ENCODE peak calls at places on chromosomes 13 and 19, in ten cellular contexts. One of them, this sample, is unnamed.

GRCh38 chr19:11448410-11448809 is 13.0 kb downstream of the PRKCSH start:
- DNase-seq in IMR-90: no peak
- DNase-seq in heart left ventricle: no peak
- DNase-seq in heart right ventricle: no peak
- DNase-seq in upper lobe of right lung: no peak
- DNase-seq in PC-9: no peak
- DNase-seq in pancreas: no peak
- DNase-seq in fibroblast of lung: no peak
- DNase-seq in adrenal gland: no peak
- DNase-seq in ovary: no peak
- DNase-seq in this sample: no peak

GRCh38 chr19:51980116-51980736 is 6.4 kb downstream of the ZNF350 start:
- DNase-seq in IMR-90: no peak
- DNase-seq in heart left ventricle: no peak
- DNase-seq in heart right ventricle: no peak
- DNase-seq in upper lobe of right lung: no peak
- DNase-seq in PC-9: no peak
- DNase-seq in pancreas: no peak
- DNase-seq in fibroblast of lung: no peak
- DNase-seq in adrenal gland: no peak
- DNase-seq in ovary: no peak
- DNase-seq in this sample: no peak

GRCh38 chr13:40306817-40307216 is 359.6 kb downstream of the FOXO1 start:
- DNase-seq in IMR-90: no peak
- DNase-seq in heart left ventricle: no peak
- DNase-seq in heart right ventricle: no peak
- DNase-seq in upper lobe of right lung: no peak
- DNase-seq in PC-9: no peak
- DNase-seq in pancreas: no peak
- DNase-seq in fibroblast of lung: no peak
- DNase-seq in adrenal gland: no peak
- DNase-seq in ovary: no peak
- DNase-seq in this sample: no peak

GRCh38 chr13:21608961-21609360 is 5.0 kb upstream of the MICU2 start:
- DNase-seq in IMR-90: no peak
- DNase-seq in heart left ventricle: no peak
- DNase-seq in heart right ventricle: no peak
- DNase-seq in upper lobe of right lung: no peak
- DNase-seq in PC-9: no peak
- DNase-seq in pancreas: no peak
- DNase-seq in fibroblast of lung: no peak
- DNase-seq in adrenal gland: no peak
- DNase-seq in ovary: no peak
- DNase-seq in this sample: no peak

GRCh38 chr19:36528921-36529518 is 949 bp upstream of the ZNF260 start:
- DNase-seq in IMR-90: no peak
- DNase-seq in heart left ventricle: no peak
- DNase-seq in heart right ventricle: no peak
- DNase-seq in upper lobe of right lung: no peak
- DNase-seq in PC-9: no peak
- DNase-seq in pancreas: no peak
- DNase-seq in fibroblast of lung: no peak
- DNase-seq in adrenal gland: no peak
- DNase-seq in ovary: no peak
- DNase-seq in this sample: peak; percentile 12

GRCh38 chr19:1864480-1865171 is 1.2 kb upstream of the KLF16 start:
- DNase-seq in IMR-90: peak; percentile 38
- DNase-seq in heart left ventricle: peak; percentile 88
- DNase-seq in heart right ventricle: peak; percentile 76
- DNase-seq in upper lobe of right lung: peak; percentile 91
- DNase-seq in PC-9: peak; percentile 76
- DNase-seq in pancreas: peak; percentile 62
- DNase-seq in fibroblast of lung: peak; percentile 36
- DNase-seq in adrenal gland: peak; percentile 75
- DNase-seq in ovary: peak; percentile 84
- DNase-seq in this sample: peak; percentile 67

GRCh38 chr13:80217614-80218456 is 123.1 kb downstream of the SPRY2 start:
- DNase-seq in IMR-90: peak; percentile 71
- DNase-seq in heart left ventricle: no peak
- DNase-seq in heart right ventricle: no peak
- DNase-seq in upper lobe of right lung: no peak
- DNase-seq in PC-9: peak; percentile 32
- DNase-seq in pancreas: no peak
- DNase-seq in fibroblast of lung: peak; percentile 97
- DNase-seq in adrenal gland: no peak
- DNase-seq in ovary: no peak
- DNase-seq in this sample: no peak

GRCh38 chr19:58479736-58480480 is 3.8 kb downstream of the ZNF446 start:
- DNase-seq in IMR-90: no peak
- DNase-seq in heart left ventricle: no peak
- DNase-seq in heart right ventricle: no peak
- DNase-seq in upper lobe of right lung: no peak
- DNase-seq in PC-9: no peak
- DNase-seq in pancreas: no peak
- DNase-seq in fibroblast of lung: no peak
- DNase-seq in adrenal gland: no peak
- DNase-seq in ovary: no peak
- DNase-seq in this sample: no peak

GRCh38 chr13:92745233-92745632 is 481.4 kb upstream of the GPC6 start:
- DNase-seq in IMR-90: no peak
- DNase-seq in heart left ventricle: no peak
- DNase-seq in heart right ventricle: no peak
- DNase-seq in upper lobe of right lung: no peak
- DNase-seq in PC-9: no peak
- DNase-seq in pancreas: no peak
- DNase-seq in fibroblast of lung: peak; percentile 26
- DNase-seq in adrenal gland: no peak
- DNase-seq in ovary: no peak
- DNase-seq in this sample: no peak

GRCh38 chr19:47650695-47651094 is 41.8 kb downstream of the BICRA start:
- DNase-seq in IMR-90: no peak
- DNase-seq in heart left ventricle: no peak
- DNase-seq in heart right ventricle: no peak
- DNase-seq in upper lobe of right lung: no peak
- DNase-seq in PC-9: no peak
- DNase-seq in pancreas: no peak
- DNase-seq in fibroblast of lung: no peak
- DNase-seq in adrenal gland: no peak
- DNase-seq in ovary: no peak
- DNase-seq in this sample: no peak

GRCh38 chr19:2239771-2240770 is 3.4 kb downstream of the SF3A2 start:
- DNase-seq in IMR-90: peak; percentile 48
- DNase-seq in heart left ventricle: no peak
- DNase-seq in heart right ventricle: no peak
- DNase-seq in upper lobe of right lung: no peak
- DNase-seq in PC-9: no peak
- DNase-seq in pancreas: no peak
- DNase-seq in fibroblast of lung: peak; percentile 65
- DNase-seq in adrenal gland: no peak
- DNase-seq in ovary: no peak
- DNase-seq in this sample: no peak

DNA sequence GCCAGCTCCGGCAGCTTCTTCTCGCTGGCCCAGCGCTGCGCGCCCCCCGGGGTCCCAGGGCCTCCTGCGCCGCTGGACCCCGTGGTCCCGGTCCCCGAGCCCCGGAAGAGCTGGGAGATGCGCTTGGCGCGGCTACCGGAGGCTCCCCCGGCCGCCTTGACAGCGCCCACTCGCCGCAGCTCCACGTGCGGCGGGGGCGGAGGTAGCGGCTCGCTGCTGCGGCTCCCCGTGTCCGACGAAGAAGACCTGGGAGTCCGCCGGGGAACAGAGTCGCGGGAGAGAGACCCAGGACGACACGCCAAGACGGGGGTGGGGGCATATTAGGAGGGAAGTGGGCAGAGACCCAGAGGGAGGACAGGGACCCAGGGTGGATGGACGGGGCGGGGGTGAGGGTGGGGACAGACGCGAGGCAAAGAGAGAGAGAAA is 997 bp downstream of the RASIP1 start:
- DNase-seq in IMR-90: no peak
- DNase-seq in heart left ventricle: peak; percentile 65
- DNase-seq in heart right ventricle: no peak
- DNase-seq in upper lobe of right lung: no peak
- DNase-seq in PC-9: no peak
- DNase-seq in pancreas: no peak
- DNase-seq in fibroblast of lung: no peak
- DNase-seq in adrenal gland: no peak
- DNase-seq in ovary: no peak
- DNase-seq in this sample: no peak
- H3K9me3 ChIP-seq in IMR-90: peaks cover 3% of the 10 kb centered on the region
- H3K9me3 ChIP-seq in heart left ventricle: no peaks in the 10 kb centered on the region
- H3K9me3 ChIP-seq in heart right ventricle: no peaks in the 10 kb centered on the region
- H3K9me3 ChIP-seq in upper lobe of right lung: no peaks in the 10 kb centered on the region
- H3K9me3 ChIP-seq in PC-9: no peaks in the 10 kb centered on the region
- H3K9me3 ChIP-seq in pancreas: no peaks in the 10 kb centered on the region
- H3K9me3 ChIP-seq in fibroblast of lung: no peaks in the 10 kb centered on the region
- H3K9me3 ChIP-seq in adrenal gland: no peaks in the 10 kb centered on the region
- H3K9me3 ChIP-seq in ovary: no peaks in the 10 kb centered on the region
- H3K9me3 ChIP-seq in this sample: no peaks in the 10 kb centered on the region

DNA sequence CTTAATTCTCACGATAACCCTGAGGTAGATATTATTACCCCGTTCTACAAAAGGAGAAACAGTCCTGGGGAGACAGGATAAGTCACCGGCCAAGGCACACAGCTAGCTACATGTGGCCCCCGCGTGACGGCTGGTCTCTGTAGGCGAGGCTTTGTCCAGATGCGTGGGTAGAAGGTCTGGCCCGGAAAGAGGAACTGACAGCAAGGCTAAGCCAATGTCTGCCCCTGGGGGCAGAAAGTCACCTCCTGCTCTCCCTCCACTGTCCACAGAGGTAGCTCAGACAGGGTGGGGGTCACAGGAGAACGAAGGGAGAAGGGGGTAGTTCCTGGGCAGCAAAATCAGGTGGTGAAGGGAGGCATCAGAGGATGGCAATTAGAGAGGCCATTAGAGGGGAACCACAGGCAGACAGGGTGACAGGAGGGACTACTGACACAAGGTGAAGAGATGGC is 1.8 kb downstream of the APOC4 start:
- DNase-seq in IMR-90: no peak
- DNase-seq in heart left ventricle: peak; percentile 67
- DNase-seq in heart right ventricle: peak; percentile 47
- DNase-seq in upper lobe of right lung: peak; percentile 91
- DNase-seq in PC-9: no peak
- DNase-seq in pancreas: no peak
- DNase-seq in fibroblast of lung: no peak
- DNase-seq in adrenal gland: peak; percentile 73
- DNase-seq in ovary: no peak
- DNase-seq in this sample: no peak
- H3K4me1 ChIP-seq in IMR-90: no peaks in the 10 kb centered on the region
- H3K4me1 ChIP-seq in heart left ventricle: no peaks in the 10 kb centered on the region
- H3K4me1 ChIP-seq in heart right ventricle: no peaks in the 10 kb centered on the region
- H3K4me1 ChIP-seq in upper lobe of right lung: no peaks in the 10 kb centered on the region
- H3K4me1 ChIP-seq in PC-9: no peaks in the 10 kb centered on the region
- H3K4me1 ChIP-seq in pancreas: no peaks in the 10 kb centered on the region
- H3K4me1 ChIP-seq in fibroblast of lung: no peaks in the 10 kb centered on the region
- H3K4me1 ChIP-seq in adrenal gland: no peaks in the 10 kb centered on the region
- H3K4me1 ChIP-seq in ovary: no peaks in the 10 kb centered on the region
- H3K4me1 ChIP-seq in this sample: no peaks in the 10 kb centered on the region

GRCh38 chr13:23432589-23432988 is 913 bp downstream of the SACS start:
- DNase-seq in IMR-90: peak; percentile 5
- DNase-seq in heart left ventricle: no peak
- DNase-seq in heart right ventricle: no peak
- DNase-seq in upper lobe of right lung: no peak
- DNase-seq in PC-9: no peak
- DNase-seq in pancreas: no peak
- DNase-seq in fibroblast of lung: peak; percentile 18
- DNase-seq in adrenal gland: no peak
- DNase-seq in ovary: no peak
- DNase-seq in this sample: no peak
- H3K4me3 ChIP-seq in IMR-90: peak overlapping the region; percentile 88
- H3K4me3 ChIP-seq in heart left ventricle: peak overlapping the region; percentile 61
- H3K4me3 ChIP-seq in heart right ventricle: peak overlapping the region; percentile 37
- H3K4me3 ChIP-seq in upper lobe of right lung: no peak overlapping the region
- H3K4me3 ChIP-seq in PC-9: no peak overlapping the region
- H3K4me3 ChIP-seq in pancreas: peak overlapping the region; percentile 78
- H3K4me3 ChIP-seq in fibroblast of lung: peak overlapping the region; percentile 91
- H3K4me3 ChIP-seq in adrenal gland: no peak overlapping the region
- H3K4me3 ChIP-seq in ovary: peak overlapping the region; percentile 31
- H3K4me3 ChIP-seq in this sample: peak overlapping the region; percentile 90

GRCh38 chr19:43305642-43306041 is 36.3 kb upstream of the PSG9 start:
- DNase-seq in IMR-90: no peak
- DNase-seq in heart left ventricle: no peak
- DNase-seq in heart right ventricle: no peak
- DNase-seq in upper lobe of right lung: no peak
- DNase-seq in PC-9: no peak
- DNase-seq in pancreas: no peak
- DNase-seq in fibroblast of lung: no peak
- DNase-seq in adrenal gland: no peak
- DNase-seq in ovary: no peak
- DNase-seq in this sample: no peak

GRCh38 chr19:43306097-43306496 is 36.8 kb upstream of the PSG9 start:
- DNase-seq in IMR-90: no peak
- DNase-seq in heart left ventricle: no peak
- DNase-seq in heart right ventricle: no peak
- DNase-seq in upper lobe of right lung: no peak
- DNase-seq in PC-9: no peak
- DNase-seq in pancreas: no peak
- DNase-seq in fibroblast of lung: no peak
- DNase-seq in adrenal gland: no peak
- DNase-seq in ovary: no peak
- DNase-seq in this sample: no peak

GRCh38 chr19:43300876-43301765 is 31.8 kb upstream of the PSG9 start:
- DNase-seq in IMR-90: no peak
- DNase-seq in heart left ventricle: no peak
- DNase-seq in heart right ventricle: no peak
- DNase-seq in upper lobe of right lung: no peak
- DNase-seq in PC-9: peak; percentile 50
- DNase-seq in pancreas: no peak
- DNase-seq in fibroblast of lung: no peak
- DNase-seq in adrenal gland: no peak
- DNase-seq in ovary: no peak
- DNase-seq in this sample: no peak

DNA sequence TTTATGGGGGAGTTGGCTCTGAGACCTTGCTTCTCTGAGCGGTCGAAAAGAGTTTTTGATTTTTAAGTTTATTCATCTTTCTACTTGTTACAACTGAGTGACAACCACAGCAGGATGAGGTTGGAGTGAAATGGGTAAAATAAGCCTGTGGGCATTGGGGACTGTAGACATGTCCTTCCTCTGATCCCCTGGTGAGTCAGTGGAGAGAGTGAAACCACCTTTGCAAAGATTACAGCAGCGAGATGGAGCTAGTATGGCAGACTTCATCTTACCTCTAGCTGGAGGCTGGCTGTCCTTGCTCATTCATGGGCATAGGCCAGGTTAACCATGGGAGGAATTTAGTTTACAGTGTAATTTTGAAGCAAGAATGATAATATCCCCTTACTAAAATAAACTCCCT is 30.9 kb upstream of the PSG9 start:
- DNase-seq in IMR-90: no peak
- DNase-seq in heart left ventricle: no peak
- DNase-seq in heart right ventricle: no peak
- DNase-seq in upper lobe of right lung: no peak
- DNase-seq in PC-9: no peak
- DNase-seq in pancreas: no peak
- DNase-seq in fibroblast of lung: no peak
- DNase-seq in adrenal gland: no peak
- DNase-seq in ovary: no peak
- DNase-seq in this sample: no peak
- H3K9me3 ChIP-seq in IMR-90: no peaks in the 10 kb centered on the region
- H3K9me3 ChIP-seq in heart left ventricle: no peaks in the 10 kb centered on the region
- H3K9me3 ChIP-seq in heart right ventricle: no peaks in the 10 kb centered on the region
- H3K9me3 ChIP-seq in upper lobe of right lung: no peaks in the 10 kb centered on the region
- H3K9me3 ChIP-seq in PC-9: no peaks in the 10 kb centered on the region
- H3K9me3 ChIP-seq in pancreas: no peaks in the 10 kb centered on the region
- H3K9me3 ChIP-seq in fibroblast of lung: no peaks in the 10 kb centered on the region
- H3K9me3 ChIP-seq in adrenal gland: no peaks in the 10 kb centered on the region
- H3K9me3 ChIP-seq in ovary: no peaks in the 10 kb centered on the region
- H3K9me3 ChIP-seq in this sample: no peaks in the 10 kb centered on the region

GRCh38 chr19:9989504-9989903 is 20.8 kb downstream of the COL5A3 start:
- DNase-seq in IMR-90: no peak
- DNase-seq in heart left ventricle: no peak
- DNase-seq in heart right ventricle: no peak
- DNase-seq in upper lobe of right lung: no peak
- DNase-seq in PC-9: no peak
- DNase-seq in pancreas: no peak
- DNase-seq in fibroblast of lung: no peak
- DNase-seq in adrenal gland: no peak
- DNase-seq in ovary: no peak
- DNase-seq in this sample: no peak
- H3K4me1 ChIP-seq in IMR-90: peaks cover 6% of the 10 kb centered on the region
- H3K4me1 ChIP-seq in heart left ventricle: peaks cover 3% of the 10 kb centered on the region
- H3K4me1 ChIP-seq in heart right ventricle: no peaks in the 10 kb centered on the region
- H3K4me1 ChIP-seq in upper lobe of right lung: no peaks in the 10 kb centered on the region
- H3K4me1 ChIP-seq in PC-9: no peaks in the 10 kb centered on the region
- H3K4me1 ChIP-seq in pancreas: no peaks in the 10 kb centered on the region
- H3K4me1 ChIP-seq in fibroblast of lung: no peaks in the 10 kb centered on the region
- H3K4me1 ChIP-seq in adrenal gland: no peaks in the 10 kb centered on the region
- H3K4me1 ChIP-seq in ovary: peaks cover 7% of the 10 kb centered on the region
- H3K4me1 ChIP-seq in this sample: no peaks in the 10 kb centered on the region

This sample was measured in cardiac muscle cell.